ENCODE peak calls at places on chromosomes 2 and 18, in six cellular contexts. N is neuronal stem cell, D is H9, F is mesendoderm, P is H1, C is IMR-90. I is an unnamed sample.

GRCh38 chr2:45403036-45403435 is 208.0 kb downstream of the SRBD1 start:
- DNase-seq in F (no peak), C (peak), P (no peak), D (no peak), N (no peak), I (peak)

GRCh38 chr2:146665801-146666200 is 1179.0 kb upstream of the ACVR2A start:
- DNase-seq in F (no peak), P (no peak), C (peak), N (no peak), D (no peak), I (no peak)

GRCh38 chr2:8408560-8409460 is 273.0 kb upstream of the ID2 start:
- DNase-seq in N (no peak), D (no peak), C (no peak), F (no peak), P (no peak), I (peak)

GRCh38 chr2:19086351-19086750 is 272.1 kb downstream of the OSR1 start:
- DNase-seq in F (peak), N (no peak), D (peak), P (no peak), C (no peak), I (no peak)

GRCh38 chr2:120352701-120353590 is 7.0 kb downstream of the INHBB start:
- DNase-seq in C (no peak), F (no peak), N (no peak), P (no peak), D (no peak), I (no peak)

GRCh38 chr2:237723613-237724012 is 75.0 kb upstream of the RBM44 start:
- DNase-seq in F (peak), D (peak), C (peak), N (no peak), P (no peak), I (peak)

GRCh38 chr2:19846030-19846429 is 55.8 kb downstream of the TTC32 start:
- DNase-seq in P (no peak), C (no peak), D (no peak), N (no peak), F (no peak), I (no peak)

GRCh38 chr2:210207929-210208328 is 17.3 kb downstream of the ACADL start:
- DNase-seq in F (no peak), N (no peak), D (no peak), P (no peak), C (no peak), I (no peak)

GRCh38 chr18:79123948-79124347 is 54.8 kb downstream of the ATP9B start:
- DNase-seq in D (no peak), P (no peak), F (peak), N (no peak), C (peak), I (no peak)

GRCh38 chr2:96320326-96321229 is 4.5 kb upstream of the ITPRIPL1 start:
- DNase-seq in F (no peak), P (no peak), N (no peak), D (no peak), C (no peak), I (no peak)

GRCh38 chr2:219636144-219636915 is 8.9 kb downstream of the SLC4A3 start:
- DNase-seq in D (peak), C (no peak), P (no peak), F (no peak), N (no peak), I (no peak)

GRCh38 chr18:78713064-78713463 is 266.6 kb upstream of the SALL3 start:
- DNase-seq in N (peak), D (peak), C (no peak), P (no peak), F (peak), I (no peak)

GRCh38 chr2:241976296-241976695 is 106.8 kb downstream of the RTP5 start:
- DNase-seq in D (no peak), N (no peak), P (no peak), F (no peak), C (no peak), I (no peak)

GRCh38 chr18:36296591-36297418 is 708 bp upstream of the FHOD3 start:
- DNase-seq in N (peak), D (peak), P (peak), F (peak), C (peak), I (peak)

GRCh38 chr2:224957540-224958465 is 84.5 kb downstream of the DOCK10 start:
- DNase-seq in D (no peak), F (no peak), C (no peak), N (no peak), P (no peak), I (no peak)

GRCh38 chr2:170332676-170333402 is 154.9 kb downstream of the MYO3B start:
- DNase-seq in D (no peak), N (no peak), F (no peak), P (no peak), C (no peak), I (no peak)
- H2BK15ac ChIP-seq in D (no peak), N (no peak), F (no peak), P (no peak), C (no peak), I (no peak)

DNA sequence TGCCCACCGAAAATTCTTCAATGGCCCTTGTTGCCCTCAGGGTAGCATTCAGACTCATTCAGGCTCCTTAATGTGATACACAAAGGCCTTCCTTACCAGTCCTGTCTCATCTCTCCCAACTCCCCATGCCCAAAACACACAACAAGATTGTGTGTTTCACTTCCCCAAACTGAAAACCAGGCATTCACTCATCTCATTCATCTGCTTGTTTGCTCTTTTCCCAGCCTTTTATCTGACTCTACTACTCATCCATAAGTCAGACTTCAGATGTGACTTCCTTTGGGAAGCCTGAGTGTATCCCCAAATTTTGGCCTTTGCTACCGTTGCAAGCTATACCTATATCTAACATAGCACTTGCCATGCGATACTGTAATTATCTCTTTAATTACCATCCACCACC is 9.7 kb upstream of the SLC39A10 start:
- DNase-seq in P (no peak), F (no peak), D (no peak), C (no peak), N (no peak), I (no peak)
- H3K27ac ChIP-seq in P (no peak), F (no peak), D (no peak), C (no peak), N (no peak), I (no peak)

GRCh38 chr2:109623297-109623696 is 9.1 kb downstream of the SOWAHC start:
- DNase-seq in P (no peak), C (no peak), F (no peak), N (no peak), D (no peak), I (no peak)

GRCh38 chr2:109623923-109624322 is 9.8 kb downstream of the SOWAHC start:
- DNase-seq in F (no peak), N (no peak), P (no peak), D (no peak), C (no peak), I (no peak)

GRCh38 chr2:109619131-109619615 is 5.0 kb downstream of the SOWAHC start:
- DNase-seq in P (no peak), C (no peak), F (no peak), N (no peak), D (no peak), I (no peak)

GRCh38 chr2:109624339-109624738 is 10.2 kb downstream of the SOWAHC start:
- DNase-seq in N (no peak), P (no peak), F (no peak), D (no peak), C (no peak), I (no peak)
- H3K18ac ChIP-seq in N (no peak), P (no peak), F (no peak), D (no peak), C (no peak), I (no peak)

GRCh38 chr2:58638256-58638795 is 397.2 kb upstream of the FANCL start:
- DNase-seq in P (no peak), C (no peak), F (peak), N (no peak), D (no peak), I (no peak)
- H2BK15ac ChIP-seq in P (no peak), C (no peak), F (no peak), N (no peak), D (no peak), I (no peak)

GRCh38 chr2:165793779-165794519 is at the start of gene GALNT3:
- DNase-seq in N (peak), P (peak), C (no peak), D (peak), F (peak), I (peak)
- H3K27ac ChIP-seq in N (no peak), P (peak), C (no peak), D (peak), F (peak), I (peak)